ENCODE peak calls at places on chromosomes 6 and 20, in seven cellular contexts. Z is GM12865; Q is stimulated activated CD4-positive, alpha-beta T cell treated with anti-CD3 and anti-CD28 coated beads, Interleukin-12 subunit alpha, Interleukin-12 subunit beta, amount 100 ng/mL, for 4 hours; N is activated CD4-positive, CD25-positive, alpha-beta regulatory T cell; I is renal cortical epithelial cell; B is H7; J is GOT3. R is an unnamed sample.

GRCh38 chr20:52001999-52002666 is 189.4 kb downstream of the ZFP64 start:
- DNase-seq in Z (no peak), I (no peak), N (no peak), B (peak; percentile 64), J (no peak), Q (no peak), R (no peak)

GRCh38 chr6:1423578-1423977 is 34.2 kb downstream of the FOXF2 start:
- DNase-seq in B (no peak), J (no peak), I (peak; percentile 92), N (no peak), Q (no peak), Z (no peak), R (no peak)

GRCh38 chr6:108635505-108636226 is 74.9 kb downstream of the FOXO3 start:
- DNase-seq in Z (peak; percentile 52), N (no peak), B (no peak), J (no peak), I (no peak), Q (no peak), R (peak; percentile 62)

GRCh38 chr20:45907219-45907948 is 4.6 kb downstream of the PLTP start:
- DNase-seq in B (no peak), Q (no peak), N (no peak), Z (no peak), I (no peak), J (no peak), R (no peak)

GRCh38 chr6:41232667-41233066 is 4.5 kb downstream of the TREML4 start:
- DNase-seq in B (no peak), Z (no peak), Q (no peak), J (no peak), N (no peak), I (no peak), R (no peak)

GRCh38 chr20:8568068-8568467 is 436.0 kb downstream of the PLCB1 start:
- DNase-seq in J (no peak), Q (no peak), I (peak; percentile 64), N (no peak), Z (no peak), B (no peak), R (no peak)

GRCh38 chr6:89745096-89745495 is 74.5 kb downstream of the MDN1 start:
- DNase-seq in N (no peak), Q (no peak), Z (no peak), J (no peak), I (no peak), B (no peak), R (no peak)

GRCh38 chr6:134850906-134851305 is 99.0 kb downstream of the ALDH8A1 start:
- DNase-seq in Q (no peak), B (peak; percentile 37), Z (no peak), N (no peak), J (no peak), I (no peak), R (no peak)

GRCh38 chr6:139402935-139403386 is 28.5 kb upstream of the CITED2 start:
- DNase-seq in Z (no peak), B (no peak), N (no peak), J (no peak), Q (no peak), I (peak; percentile 99), R (no peak)

GRCh38 chr6:107355659-107356058 is 103.7 kb downstream of the PDSS2 start:
- DNase-seq in Z (peak; percentile 3), N (no peak), I (no peak), B (no peak), Q (no peak), J (no peak), R (no peak)

GRCh38 chr6:170081556-170081955 is 209.3 kb downstream of the DLL1 start:
- DNase-seq in N (no peak), I (no peak), J (no peak), Z (no peak), Q (no peak), B (no peak), R (no peak)

GRCh38 chr20:24775966-24776365 is 173.1 kb upstream of the CST7 start:
- DNase-seq in I (no peak), N (no peak), Q (no peak), Z (no peak), J (no peak), B (no peak), R (no peak)

GRCh38 chr20:3276400-3277015 is 37.5 kb upstream of the SLC4A11 start:
- DNase-seq in I (peak; percentile 27), Z (peak; percentile 50), B (peak; percentile 64), N (no peak), J (no peak), Q (no peak), R (peak; percentile 11)

GRCh38 chr6:35582315-35582714 is 69.6 kb upstream of the TULP1 start:
- DNase-seq in Z (no peak), B (no peak), N (no peak), I (no peak), Q (no peak), J (no peak), R (no peak)

GRCh38 chr20:63363013-63363957 is 2.1 kb upstream of the CHRNA4 start:
- DNase-seq in J (no peak), I (no peak), B (no peak), N (no peak), Z (no peak), Q (no peak), R (no peak)

R was measured in Kasumi-1.